ENCODE peak calls at places on chromosome 2, in seven cellular contexts. G, B, M, O, X, V and E are unnamed samples.

GRCh38 chr2:69471793-69472192 is 34.6 kb upstream of the NFU1 start:
- DNase-seq in B (no peak), X (no peak), V (no peak), G (no peak), O (no peak), M (no peak), E (no peak)

GRCh38 chr2:212539145-212539880 is 711 bp upstream of the ERBB4 start:
- DNase-seq in V (no peak), G (peak), X (peak), O (no peak), B (no peak), M (peak), E (no peak)

GRCh38 chr2:186457908-186458307 is 28.2 kb upstream of the ZC3H15 start:
- DNase-seq in O (no peak), X (no peak), M (no peak), V (no peak), G (no peak), B (no peak), E (no peak)

GRCh38 chr2:46378616-46379015 is 81.4 kb downstream of the EPAS1 start:
- DNase-seq in M (no peak), O (no peak), G (no peak), V (no peak), X (no peak), B (no peak), E (no peak)

GRCh38 chr2:53379547-53379946 is 388.1 kb upstream of the CHAC2 start:
- DNase-seq in G (no peak), B (no peak), V (no peak), X (no peak), M (no peak), O (no peak), E (no peak)

GRCh38 chr2:74959106-74959751 is 786 bp downstream of the POLE4 start:
- DNase-seq in V (no peak), B (no peak), G (no peak), M (no peak), O (no peak), X (peak), E (no peak)

GRCh38 chr2:25373269-25373981 is 31.7 kb upstream of the DNMT3A start:
- DNase-seq in B (no peak), O (no peak), V (no peak), G (no peak), M (no peak), X (peak), E (no peak)

GRCh38 chr2:78979380-78980238 is 45.9 kb upstream of the REG3G start:
- DNase-seq in G (peak), M (no peak), X (peak), O (peak), B (no peak), V (no peak), E (no peak)

GRCh38 chr2:120740765-120741513 is 5.3 kb downstream of the GLI2 start:
- DNase-seq in X (no peak), O (no peak), G (no peak), M (no peak), B (no peak), V (no peak), E (no peak)

GRCh38 chr2:223925106-223925505 is 20.0 kb downstream of the WDFY1 start:
- DNase-seq in O (no peak), X (no peak), G (no peak), M (no peak), V (no peak), B (no peak), E (no peak)